ENCODE peak calls at places on chromosomes 13 and 19, in four cellular contexts. Q is neuronal stem cell, R is IMR-90, S is mesenchymal stem cell. K is an unnamed sample.

GRCh38 chr13:113404723-113405471 is 41.0 kb upstream of the GRTP1 start:
- DNase-seq in Q (no peak), R (no peak), S (no peak), K (no peak)

GRCh38 chr13:112893570-112894422 is 75.2 kb upstream of the MCF2L start:
- DNase-seq in Q (peak; percentile 83), R (peak; percentile 21), S (peak; percentile 71), K (no peak)

GRCh38 chr19:33071887-33072286 is 7.2 kb upstream of the RHPN2 start:
- DNase-seq in Q (no peak), R (no peak), S (no peak), K (peak; percentile 45)

GRCh38 chr13:51207881-51208280 is 14.3 kb upstream of the FAM124A start:
- DNase-seq in Q (no peak), R (no peak), S (no peak), K (no peak)

GRCh38 chr19:4352701-4353121 is 9.3 kb downstream of the MPND start:
- DNase-seq in Q (peak; percentile 72), R (peak; percentile 71), S (peak; percentile 73), K (peak; percentile 67)

GRCh38 chr19:29645491-29645867 is 19.8 kb upstream of the PLEKHF1 start:
- DNase-seq in Q (no peak), R (no peak), S (no peak), K (no peak)

GRCh38 chr19:15262011-15262410 is 29.8 kb upstream of the EPHX3 start:
- DNase-seq in Q (no peak), R (no peak), S (no peak), K (no peak)

GRCh38 chr13:37510441-37510840 is 88.1 kb downstream of the POSTN start:
- DNase-seq in Q (no peak), R (no peak), S (no peak), K (no peak)

GRCh38 chr13:45180303-45180702 is 20.5 kb downstream of the KCTD4 start:
- DNase-seq in Q (no peak), R (no peak), S (no peak), K (no peak)

GRCh38 chr13:45180713-45181601 is 19.9 kb downstream of the KCTD4 start:
- DNase-seq in Q (no peak), R (peak; percentile 46), S (no peak), K (no peak)

GRCh38 chr13:45184693-45185092 is 16.2 kb downstream of the KCTD4 start:
- DNase-seq in Q (no peak), R (no peak), S (no peak), K (no peak)

GRCh38 chr13:45179428-45179827 is 21.4 kb downstream of the KCTD4 start:
- DNase-seq in Q (no peak), R (peak; percentile 63), S (no peak), K (no peak)

DNA sequence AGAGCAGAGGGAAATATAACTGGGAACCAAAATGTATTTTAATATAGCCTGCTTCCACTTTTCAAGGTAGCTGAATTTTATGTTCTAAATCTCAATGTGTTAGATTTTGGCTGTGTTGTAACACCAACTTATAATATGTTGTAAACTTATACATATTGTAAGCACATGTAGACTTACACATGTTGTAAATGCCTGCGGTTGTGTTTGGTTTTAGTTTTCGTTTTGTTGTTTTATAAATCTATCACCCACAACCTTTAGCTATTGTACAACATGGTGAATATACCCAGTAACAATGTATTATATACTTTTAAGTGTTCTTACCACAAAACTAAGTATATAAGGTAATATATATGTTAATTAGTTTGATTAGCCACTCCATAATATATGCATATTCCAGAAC is 15.6 kb downstream of the KCTD4 start:
- DNase-seq in Q (no peak), R (no peak), S (no peak), K (no peak)
- H2AK5ac ChIP-seq in Q (no peak overlapping the region), R (no peak overlapping the region), S (no peak overlapping the region), K (no peak overlapping the region)

DNA sequence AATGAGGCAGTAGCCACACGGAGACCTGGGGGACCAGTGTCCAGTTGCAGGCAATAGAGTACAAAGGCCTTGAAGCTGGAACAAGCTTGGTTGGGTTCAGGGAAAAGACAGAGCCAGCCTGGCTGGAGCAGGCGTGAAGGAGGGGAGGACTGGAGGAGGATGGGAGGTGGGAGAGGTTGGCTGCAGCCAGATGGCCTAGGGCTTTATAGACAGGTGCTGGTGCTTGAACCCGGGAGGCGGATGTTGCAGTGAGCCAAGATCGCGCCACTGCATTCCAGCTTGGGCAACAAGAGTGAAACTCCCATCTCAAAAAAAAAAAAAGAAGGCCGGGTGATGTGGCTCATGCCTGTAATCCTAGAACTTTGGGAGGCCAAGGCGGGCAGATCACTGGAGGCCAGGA is 1.7 kb downstream of the SPINT2 start:
- DNase-seq in Q (no peak), R (no peak), S (no peak), K (peak; percentile 44)
- H3K4me1 ChIP-seq in Q (peaks cover 22% of the 10 kb centered on the region), R (peaks cover 21% of the 10 kb centered on the region), S (peaks cover 48% of the 10 kb centered on the region), K (peaks cover 47% of the 10 kb centered on the region)

DNA sequence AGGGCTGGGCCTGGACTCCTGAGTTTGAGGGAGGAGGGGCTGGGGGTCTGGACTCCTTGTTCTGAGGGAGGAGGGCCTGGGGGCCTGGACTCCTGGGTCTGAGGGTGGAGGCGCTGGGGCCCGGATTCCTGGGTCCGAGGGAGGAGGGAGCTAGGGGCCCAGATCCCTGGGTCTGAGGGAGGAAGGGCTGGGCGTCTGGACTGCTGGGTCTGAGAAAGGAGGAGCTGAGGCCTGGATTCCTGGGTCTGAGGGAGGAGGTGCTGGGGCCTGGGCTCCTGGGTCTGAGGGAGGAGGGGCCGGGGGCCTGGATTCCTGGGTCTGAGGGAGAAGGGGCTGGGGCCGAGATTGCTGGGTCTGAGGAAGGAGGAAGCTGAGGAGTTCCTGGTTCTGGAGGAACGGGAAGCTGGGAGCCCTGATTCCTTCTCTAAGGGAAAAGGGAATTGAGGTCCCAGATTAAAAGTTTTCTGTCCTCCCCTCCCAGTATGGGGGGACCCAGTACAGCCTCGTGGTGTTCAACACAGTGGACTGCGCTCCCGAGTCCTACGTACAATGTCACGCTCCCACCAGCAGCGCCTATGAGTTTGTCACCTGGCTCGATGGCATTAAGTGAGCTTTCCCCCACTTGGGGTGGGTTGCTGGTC is 722 bp downstream of the MED25 start:
- DNase-seq in Q (no peak), R (no peak), S (peak; percentile 42), K (no peak)
- H3K14ac ChIP-seq in Q (peak overlapping the region; percentile 49), R (peak overlapping the region; percentile 74), S (peak overlapping the region; percentile 11), K (peak overlapping the region; percentile 86)

GRCh38 chr13:48873081-48873480 is 102.6 kb upstream of the FNDC3A start:
- DNase-seq in Q (no peak), R (no peak), S (no peak), K (no peak)

GRCh38 chr13:48874165-48874564 is 101.5 kb upstream of the FNDC3A start:
- DNase-seq in Q (no peak), R (no peak), S (no peak), K (no peak)

GRCh38 chr13:48873598-48873997 is 102.1 kb upstream of the FNDC3A start:
- DNase-seq in Q (no peak), R (peak; percentile 59), S (peak; percentile 50), K (peak; percentile 84)

GRCh38 chr13:48875071-48875470 is 100.6 kb upstream of the FNDC3A start:
- DNase-seq in Q (no peak), R (no peak), S (no peak), K (no peak)

GRCh38 chr13:48876289-48876688 is 99.4 kb upstream of the FNDC3A start:
- DNase-seq in Q (no peak), R (no peak), S (no peak), K (no peak)
- H2AK5ac ChIP-seq in Q (no peak overlapping the region), R (no peak overlapping the region), S (no peak overlapping the region), K (no peak overlapping the region)

DNA sequence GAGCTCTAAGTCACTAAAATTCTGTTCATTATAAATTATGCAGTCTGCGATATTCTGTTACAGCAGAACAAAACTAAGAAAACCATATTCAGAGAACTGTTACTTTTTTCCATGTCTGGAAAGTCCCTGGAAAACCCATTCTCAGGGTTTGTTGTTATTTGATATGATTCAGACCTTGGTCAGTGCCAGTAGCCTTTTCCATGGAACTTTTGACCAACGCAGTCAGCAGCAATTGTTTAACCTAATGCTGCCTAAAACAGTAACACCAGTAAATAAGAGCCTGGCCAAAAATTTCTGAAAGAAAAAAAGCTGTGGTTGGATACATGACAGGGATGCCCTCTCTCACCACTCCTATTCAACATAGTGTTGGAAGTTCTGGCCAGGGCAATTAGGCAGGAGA is 402.7 kb downstream of the TBC1D4 start:
- DNase-seq in Q (no peak), R (peak; percentile 66), S (peak; percentile 34), K (no peak)
- H3K4me1 ChIP-seq in Q (no peaks in the 10 kb centered on the region), R (no peaks in the 10 kb centered on the region), S (no peaks in the 10 kb centered on the region), K (no peaks in the 10 kb centered on the region)

GRCh38 chr13:98274921-98275487 is 97.9 kb upstream of the RNF113B start:
- DNase-seq in Q (no peak), R (peak; percentile 87), S (peak; percentile 68), K (no peak)

GRCh38 chr13:98273067-98273823 is 96.2 kb upstream of the RNF113B start:
- DNase-seq in Q (no peak), R (no peak), S (peak; percentile 18), K (peak; percentile 84)

GRCh38 chr13:98272549-98272948 is 95.5 kb upstream of the RNF113B start:
- DNase-seq in Q (peak; percentile 54), R (no peak), S (no peak), K (no peak)

GRCh38 chr13:98275711-98276171 is 98.7 kb upstream of the RNF113B start:
- DNase-seq in Q (no peak), R (no peak), S (peak; percentile 85), K (no peak)

GRCh38 chr13:98273824-98274786 is 97.0 kb upstream of the RNF113B start:
- DNase-seq in Q (no peak), R (peak; percentile 40), S (peak; percentile 70), K (no peak)
- H3K14ac ChIP-seq in Q (no peak overlapping the region), R (peak overlapping the region; percentile 44), S (no peak overlapping the region), K (peak overlapping the region; percentile 19)

DNA sequence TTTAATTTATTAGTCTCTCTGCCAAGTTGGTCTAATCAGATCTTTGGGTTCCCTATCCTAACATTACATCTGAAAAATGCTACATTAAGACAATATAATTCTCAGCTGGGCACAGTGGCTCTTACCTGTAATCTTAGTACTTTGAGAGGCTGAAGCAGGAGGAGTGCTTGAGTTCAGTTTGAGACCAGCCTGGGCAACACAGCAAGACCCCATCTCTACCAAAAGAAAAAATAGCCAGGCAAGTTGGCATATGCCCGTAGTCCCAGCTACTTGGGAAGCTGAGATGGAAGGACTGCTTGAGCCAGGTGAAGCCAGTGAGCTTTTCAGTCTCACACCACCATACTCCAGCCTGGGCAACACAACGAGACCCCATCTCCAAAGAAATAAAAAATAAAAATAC is 95.0 kb downstream of the KLF12 start:
- DNase-seq in Q (no peak), R (no peak), S (no peak), K (no peak)
- H2AK5ac ChIP-seq in Q (no peak overlapping the region), R (no peak overlapping the region), S (no peak overlapping the region), K (peak overlapping the region; percentile 29)

DNA sequence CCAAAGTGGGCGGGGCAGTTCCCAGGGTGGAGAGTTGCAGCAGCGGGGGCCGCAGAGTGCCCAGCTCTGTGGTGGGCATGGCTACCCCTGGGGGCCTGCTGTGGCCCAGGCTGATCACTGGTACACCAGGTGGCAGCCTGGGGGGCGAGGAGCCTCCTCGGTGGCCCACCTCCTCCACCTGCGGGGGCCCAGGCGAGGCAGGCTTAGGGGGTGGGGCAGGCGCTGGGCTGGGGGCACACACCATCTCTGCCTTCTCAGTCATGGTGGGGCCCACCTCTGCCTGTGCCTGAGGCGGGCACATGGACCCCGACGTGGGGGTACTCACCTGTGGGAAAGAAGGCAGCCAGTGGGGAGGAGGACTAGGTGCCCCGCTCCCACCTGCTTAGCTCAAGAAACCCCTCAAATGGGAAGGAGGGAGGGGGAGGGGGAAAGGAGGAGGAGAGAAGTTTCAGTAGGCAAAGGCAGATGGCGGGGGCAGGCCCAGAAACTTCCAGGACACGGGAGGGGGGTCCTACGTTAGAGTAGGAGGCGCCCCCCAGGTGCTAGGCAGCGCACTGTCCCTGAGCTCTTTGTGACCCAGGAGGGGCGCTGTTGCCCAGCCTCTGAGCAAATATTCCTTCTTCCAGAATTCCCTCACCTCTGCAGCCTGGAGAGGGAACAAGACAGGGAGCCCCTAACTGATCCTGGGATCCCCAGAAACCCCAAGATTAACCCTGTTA is 1.6 kb downstream of the LYL1 start:
- DNase-seq in Q (no peak), R (no peak), S (no peak), K (no peak)
- H3K4me1 ChIP-seq in Q (peaks cover 12% of the 10 kb centered on the region), R (peaks cover 12% of the 10 kb centered on the region), S (peaks cover 31% of the 10 kb centered on the region), K (peaks cover 14% of the 10 kb centered on the region)

K was measured in trophoblast cell.